ENCODE peak calls at places on chromosomes 3 and 15, in ten cellular contexts. N, I, A, G, W, J, Z, X, H and T are unnamed samples.

GRCh38 chr3:32844914-32845313 is 27.1 kb downstream of the TRIM71 start:
- DNase-seq in A (no peak), J (no peak), Z (no peak), W (no peak), X (no peak), H (no peak), I (no peak), G (no peak), N (no peak), T (no peak)

GRCh38 chr3:24135280-24135679 is 190.2 kb downstream of the NR1D2 start:
- DNase-seq in N (no peak), G (no peak), I (no peak), Z (no peak), W (no peak), A (no peak), H (peak; percentile 40), J (no peak), X (no peak), T (peak; percentile 62)

GRCh38 chr15:81278306-81279029 is 45.5 kb downstream of the STARD5 start:
- DNase-seq in A (no peak), J (no peak), X (no peak), H (no peak), W (no peak), Z (no peak), I (no peak), G (no peak), N (no peak), T (no peak)

GRCh38 chr3:110101361-110101760 is 764.0 kb upstream of the DPPA4 start:
- DNase-seq in Z (no peak), J (no peak), N (no peak), A (no peak), W (no peak), H (no peak), I (no peak), X (no peak), G (no peak), T (no peak)

GRCh38 chr3:61315874-61316273 is 64.6 kb upstream of the FHIT start:
- DNase-seq in G (peak; percentile 59), X (no peak), H (peak; percentile 3), N (no peak), W (peak; percentile 56), A (no peak), I (no peak), J (no peak), Z (no peak), T (no peak)

GRCh38 chr3:124140751-124141150 is 148.8 kb upstream of the ROPN1 start:
- DNase-seq in X (no peak), G (no peak), H (no peak), I (peak; percentile 63), Z (no peak), A (no peak), J (no peak), N (no peak), W (no peak), T (no peak)

GRCh38 chr3:171862993-171863521 is 19.9 kb downstream of the TMEM212 start:
- DNase-seq in A (no peak), Z (no peak), H (peak; percentile 77), I (peak; percentile 70), J (no peak), G (no peak), X (no peak), W (no peak), N (no peak), T (no peak)

GRCh38 chr3:48459331-48459730 is 12.8 kb downstream of the ATRIP start:
- DNase-seq in Z (no peak), W (no peak), X (no peak), A (no peak), I (no peak), N (no peak), G (no peak), J (no peak), H (no peak), T (no peak)

GRCh38 chr3:111668912-111669488 is 73.9 kb upstream of the ZBED2 start:
- DNase-seq in X (no peak), N (no peak), A (no peak), J (peak; percentile 47), W (peak; percentile 74), H (peak; percentile 80), Z (peak; percentile 31), G (no peak), I (peak; percentile 61), T (peak; percentile 31)

GRCh38 chr15:25883860-25884259 is 20.7 kb upstream of the ATP10A start:
- DNase-seq in N (peak; percentile 84), I (peak; percentile 99), H (peak; percentile 77), X (no peak), J (no peak), W (no peak), G (no peak), Z (no peak), A (no peak), T (peak; percentile 79)

GRCh38 chr3:126548556-126549466 is 9.9 kb downstream of the C3orf22 start:
- DNase-seq in W (no peak), G (peak; percentile 2), J (no peak), I (no peak), A (peak; percentile 2), Z (no peak), X (no peak), H (no peak), N (no peak), T (no peak)

DNA sequence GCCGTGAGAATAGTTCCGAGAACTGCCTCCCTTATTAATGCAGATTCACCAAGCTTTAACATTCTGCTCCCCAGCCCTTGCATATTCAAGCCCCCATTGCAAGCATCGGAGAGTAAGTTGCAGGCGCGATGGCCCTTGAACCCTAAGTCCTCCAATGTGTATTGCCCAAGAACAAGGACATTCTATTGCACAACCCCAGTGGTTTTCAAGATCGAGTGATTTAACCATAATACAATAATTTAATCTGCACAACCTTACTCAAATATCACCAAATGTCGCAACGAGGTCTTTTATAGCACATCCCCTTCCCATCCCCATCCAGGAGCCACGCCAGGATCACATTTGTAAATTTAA is 21.7 kb upstream of the PLXND1 start:
- DNase-seq in J (no peak), Z (no peak), I (no peak), G (no peak), H (no peak), A (no peak), W (no peak), X (no peak), N (no peak), T (no peak)
- TF ChIP-seq CTCF in J (no peak), Z (no peak), I (no peak), G (peak; percentile 13), H (no peak), A (peak; percentile 21), W (no peak), X (no peak), N (no peak), T (no peak)

GRCh38 chr3:57161131-57161538 is 4.0 kb downstream of the IL17RD start:
- DNase-seq in I (peak; percentile 44), J (no peak), W (peak; percentile 55), G (no peak), A (no peak), X (no peak), H (peak; percentile 65), Z (no peak), N (no peak), T (peak; percentile 78)

GRCh38 chr3:57161915-57162314 is 3.2 kb downstream of the IL17RD start:
- DNase-seq in J (no peak), X (no peak), N (no peak), Z (no peak), A (no peak), W (no peak), I (no peak), H (no peak), G (no peak), T (no peak)

GRCh38 chr3:57158813-57159678 is 6.1 kb downstream of the IL17RD start:
- DNase-seq in H (no peak), G (peak; percentile 29), N (no peak), Z (no peak), J (peak; percentile 51), X (no peak), I (no peak), W (no peak), A (no peak), T (no peak)

GRCh38 chr3:57160046-57160730 is 5.0 kb downstream of the IL17RD start:
- DNase-seq in A (no peak), J (no peak), H (peak; percentile 67), Z (no peak), I (no peak), X (no peak), G (no peak), W (no peak), N (no peak), T (no peak)

DNA sequence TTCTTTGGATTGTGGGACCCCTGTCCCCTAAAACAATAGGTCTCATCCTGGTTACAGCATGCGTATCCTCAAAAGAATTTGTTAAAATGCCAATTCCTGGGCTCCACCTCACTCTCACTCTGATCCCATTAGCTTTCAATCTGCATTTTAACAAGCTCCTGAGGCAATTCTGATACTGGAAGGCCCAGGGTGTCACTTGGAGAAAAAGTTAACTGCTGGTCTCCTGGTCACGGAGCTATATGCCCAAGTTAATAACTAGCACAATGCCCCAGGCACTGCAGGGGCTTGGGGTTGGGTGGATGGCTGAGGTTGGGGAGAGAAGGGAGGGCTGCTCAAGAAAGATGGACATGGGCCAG is 4.4 kb downstream of the IL17RD start:
- DNase-seq in J (no peak), X (no peak), H (no peak), G (no peak), A (no peak), I (no peak), Z (no peak), W (no peak), N (no peak), T (no peak)
- TF ChIP-seq CTCF in J (no peak), X (no peak), H (no peak), G (no peak), A (no peak), I (no peak), Z (no peak), W (no peak), N (no peak), T (no peak)

DNA sequence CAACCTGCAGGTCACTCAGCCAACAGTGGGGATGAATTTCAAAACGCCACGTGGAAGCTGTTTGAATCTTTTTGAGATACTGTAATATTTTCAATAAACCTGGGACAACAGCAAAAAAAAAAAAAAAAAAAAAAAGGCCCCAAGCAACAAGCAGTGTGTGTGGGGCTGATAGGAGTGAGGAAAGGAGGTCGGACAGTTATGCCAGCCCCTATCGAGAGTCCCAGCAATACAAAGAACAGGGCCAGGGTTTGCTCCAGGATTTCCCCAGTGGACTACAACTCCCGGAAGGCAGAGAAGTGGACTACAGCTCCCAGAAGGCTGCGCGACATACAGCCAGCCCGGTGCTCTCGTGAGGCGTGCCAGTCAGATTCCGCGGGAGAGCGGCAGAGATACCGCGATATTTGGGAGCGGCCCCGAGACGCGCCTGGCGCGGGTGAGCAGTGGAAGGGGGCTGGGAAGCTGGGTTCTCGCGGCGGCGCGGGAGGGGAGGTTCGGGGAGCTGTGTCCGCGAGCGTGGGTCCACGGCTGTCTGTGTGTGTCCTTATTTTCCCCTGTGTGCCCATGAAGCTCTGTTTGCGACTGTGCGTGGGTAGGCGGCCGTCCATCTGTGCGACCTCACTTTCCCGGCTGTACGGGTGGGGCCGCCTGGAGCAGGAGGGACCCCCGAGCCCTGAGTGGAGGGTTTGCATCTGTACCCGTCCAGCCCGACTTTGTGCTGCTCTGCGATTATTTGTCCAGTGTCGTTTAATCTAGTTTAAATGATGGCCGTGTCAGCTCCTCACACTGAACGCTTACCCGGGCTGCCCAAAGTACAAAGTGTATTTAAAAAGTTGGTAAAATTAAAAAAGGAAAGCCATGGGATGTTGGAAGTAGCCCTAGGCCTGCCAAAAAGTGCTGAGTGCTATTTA is at the start of gene PPCDC:
- DNase-seq in W (peak; percentile 97), X (peak; percentile 98), Z (peak; percentile 99), H (peak; percentile 96), I (peak; percentile 76), A (peak; percentile 97), G (peak; percentile 96), N (peak; percentile 91), J (peak; percentile 91), T (peak; percentile 82)
- TF ChIP-seq CTCF in W (no peak), X (no peak), Z (no peak), H (no peak), I (no peak), A (no peak), G (no peak), N (no peak), J (no peak), T (no peak)

GRCh38 chr3:143083781-143084180 is 35.8 kb upstream of the CHST2 start:
- DNase-seq in N (no peak), G (no peak), I (no peak), A (no peak), H (no peak), Z (no peak), J (no peak), X (no peak), W (no peak), T (no peak)
- TF ChIP-seq CTCF in N (no peak), G (no peak), I (no peak), A (no peak), H (no peak), Z (no peak), J (no peak), X (no peak), W (no peak), T (no peak)